ENCODE peak calls at places on chromosomes 5 and 9, in eight cellular contexts. One of them, this sample, is unnamed.

GRCh38 chr5:103674739-103675138 is 112.2 kb upstream of the NUDT12 start:
- DNase-seq in keratinocyte: no peak
- DNase-seq in tibial artery: no peak
- DNase-seq in choroid plexus epithelial cell: peak
- DNase-seq in progenitor cell of endocrine pancreas: no peak
- DNase-seq in mesothelial cell of epicardium: no peak
- DNase-seq in IMR-90: peak
- DNase-seq in CD4-positive, alpha-beta T cell: no peak
- DNase-seq in this sample: no peak

GRCh38 chr5:176906796-176907195 is 7.7 kb upstream of the HK3 start:
- DNase-seq in tibial artery: no peak
- DNase-seq in progenitor cell of endocrine pancreas: no peak
- DNase-seq in keratinocyte: no peak
- DNase-seq in CD4-positive, alpha-beta T cell: no peak
- DNase-seq in IMR-90: no peak
- DNase-seq in mesothelial cell of epicardium: no peak
- DNase-seq in choroid plexus epithelial cell: no peak
- DNase-seq in this sample: no peak

GRCh38 chr5:9932770-9933169 is 302.6 kb upstream of the TAS2R1 start:
- DNase-seq in IMR-90: peak
- DNase-seq in progenitor cell of endocrine pancreas: no peak
- DNase-seq in CD4-positive, alpha-beta T cell: no peak
- DNase-seq in keratinocyte: no peak
- DNase-seq in tibial artery: no peak
- DNase-seq in choroid plexus epithelial cell: peak
- DNase-seq in mesothelial cell of epicardium: no peak
- DNase-seq in this sample: no peak

GRCh38 chr9:994005-994404 is 17.6 kb downstream of the DMRT3 start:
- DNase-seq in keratinocyte: no peak
- DNase-seq in choroid plexus epithelial cell: no peak
- DNase-seq in progenitor cell of endocrine pancreas: no peak
- DNase-seq in tibial artery: no peak
- DNase-seq in mesothelial cell of epicardium: no peak
- DNase-seq in CD4-positive, alpha-beta T cell: no peak
- DNase-seq in IMR-90: no peak
- DNase-seq in this sample: no peak

GRCh38 chr5:137575847-137576246 is 76.7 kb upstream of the SPOCK1 start:
- DNase-seq in choroid plexus epithelial cell: no peak
- DNase-seq in tibial artery: no peak
- DNase-seq in keratinocyte: peak
- DNase-seq in mesothelial cell of epicardium: no peak
- DNase-seq in CD4-positive, alpha-beta T cell: no peak
- DNase-seq in IMR-90: no peak
- DNase-seq in progenitor cell of endocrine pancreas: no peak
- DNase-seq in this sample: no peak

GRCh38 chr5:138663009-138663408 is 87.8 kb upstream of the HSPA9 start:
- DNase-seq in IMR-90: no peak
- DNase-seq in keratinocyte: no peak
- DNase-seq in CD4-positive, alpha-beta T cell: no peak
- DNase-seq in mesothelial cell of epicardium: no peak
- DNase-seq in progenitor cell of endocrine pancreas: no peak
- DNase-seq in tibial artery: no peak
- DNase-seq in choroid plexus epithelial cell: no peak
- DNase-seq in this sample: no peak

GRCh38 chr9:76620586-76620985 is 143.7 kb upstream of the PCA3 start:
- DNase-seq in progenitor cell of endocrine pancreas: no peak
- DNase-seq in CD4-positive, alpha-beta T cell: no peak
- DNase-seq in choroid plexus epithelial cell: peak
- DNase-seq in tibial artery: no peak
- DNase-seq in keratinocyte: no peak
- DNase-seq in mesothelial cell of epicardium: no peak
- DNase-seq in IMR-90: no peak
- DNase-seq in this sample: no peak

GRCh38 chr9:33117306-33117705 is 40.8 kb upstream of the SMU1 start:
- DNase-seq in tibial artery: no peak
- DNase-seq in IMR-90: no peak
- DNase-seq in mesothelial cell of epicardium: no peak
- DNase-seq in CD4-positive, alpha-beta T cell: no peak
- DNase-seq in keratinocyte: no peak
- DNase-seq in progenitor cell of endocrine pancreas: no peak
- DNase-seq in choroid plexus epithelial cell: peak
- DNase-seq in this sample: no peak

GRCh38 chr9:89441655-89441970 is 56.3 kb downstream of the SEMA4D start:
- DNase-seq in IMR-90: no peak
- DNase-seq in tibial artery: no peak
- DNase-seq in progenitor cell of endocrine pancreas: no peak
- DNase-seq in choroid plexus epithelial cell: no peak
- DNase-seq in CD4-positive, alpha-beta T cell: no peak
- DNase-seq in keratinocyte: no peak
- DNase-seq in mesothelial cell of epicardium: no peak
- DNase-seq in this sample: no peak

GRCh38 chr5:37720550-37720952 is 119.3 kb downstream of the GDNF start:
- DNase-seq in IMR-90: no peak
- DNase-seq in choroid plexus epithelial cell: no peak
- DNase-seq in keratinocyte: no peak
- DNase-seq in tibial artery: no peak
- DNase-seq in CD4-positive, alpha-beta T cell: no peak
- DNase-seq in progenitor cell of endocrine pancreas: no peak
- DNase-seq in mesothelial cell of epicardium: no peak
- DNase-seq in this sample: no peak

GRCh38 chr5:54905942-54906537 is 79.4 kb downstream of the ESM1 start:
- DNase-seq in tibial artery: peak
- DNase-seq in keratinocyte: no peak
- DNase-seq in IMR-90: peak
- DNase-seq in mesothelial cell of epicardium: peak
- DNase-seq in choroid plexus epithelial cell: peak
- DNase-seq in CD4-positive, alpha-beta T cell: peak
- DNase-seq in progenitor cell of endocrine pancreas: peak
- DNase-seq in this sample: peak

GRCh38 chr5:178074266-178074952 is 38.9 kb upstream of the N4BP3 start:
- DNase-seq in CD4-positive, alpha-beta T cell: no peak
- DNase-seq in keratinocyte: no peak
- DNase-seq in tibial artery: no peak
- DNase-seq in progenitor cell of endocrine pancreas: no peak
- DNase-seq in choroid plexus epithelial cell: peak
- DNase-seq in IMR-90: no peak
- DNase-seq in mesothelial cell of epicardium: no peak
- DNase-seq in this sample: peak

GRCh38 chr9:112867275-112867991 is 23.2 kb downstream of the SLC46A2 start:
- DNase-seq in tibial artery: peak
- DNase-seq in mesothelial cell of epicardium: no peak
- DNase-seq in IMR-90: peak
- DNase-seq in progenitor cell of endocrine pancreas: no peak
- DNase-seq in choroid plexus epithelial cell: peak
- DNase-seq in keratinocyte: peak
- DNase-seq in CD4-positive, alpha-beta T cell: no peak
- DNase-seq in this sample: no peak

GRCh38 chr5:78983601-78984000 is 1.5 kb downstream of the ARSB start:
- DNase-seq in keratinocyte: no peak
- DNase-seq in mesothelial cell of epicardium: no peak
- DNase-seq in choroid plexus epithelial cell: no peak
- DNase-seq in IMR-90: no peak
- DNase-seq in CD4-positive, alpha-beta T cell: no peak
- DNase-seq in tibial artery: no peak
- DNase-seq in progenitor cell of endocrine pancreas: no peak
- DNase-seq in this sample: no peak

GRCh38 chr5:63959177-63959982 is 2.9 kb downstream of the HTR1A start:
- DNase-seq in tibial artery: no peak
- DNase-seq in CD4-positive, alpha-beta T cell: no peak
- DNase-seq in progenitor cell of endocrine pancreas: peak
- DNase-seq in mesothelial cell of epicardium: peak
- DNase-seq in keratinocyte: no peak
- DNase-seq in choroid plexus epithelial cell: no peak
- DNase-seq in IMR-90: no peak
- DNase-seq in this sample: peak

GRCh38 chr9:37370968-37371563 is 51.4 kb upstream of the GRHPR start:
- DNase-seq in keratinocyte: no peak
- DNase-seq in IMR-90: no peak
- DNase-seq in mesothelial cell of epicardium: no peak
- DNase-seq in progenitor cell of endocrine pancreas: no peak
- DNase-seq in choroid plexus epithelial cell: no peak
- DNase-seq in tibial artery: no peak
- DNase-seq in CD4-positive, alpha-beta T cell: peak
- DNase-seq in this sample: no peak

GRCh38 chr9:16869961-16870605 is 387 bp downstream of the BNC2 start:
- DNase-seq in tibial artery: peak
- DNase-seq in keratinocyte: no peak
- DNase-seq in choroid plexus epithelial cell: peak
- DNase-seq in progenitor cell of endocrine pancreas: peak
- DNase-seq in mesothelial cell of epicardium: peak
- DNase-seq in CD4-positive, alpha-beta T cell: no peak
- DNase-seq in IMR-90: peak
- DNase-seq in this sample: peak

GRCh38 chr9:76330034-76330433 is 64.2 kb downstream of the RFK start:
- DNase-seq in keratinocyte: no peak
- DNase-seq in mesothelial cell of epicardium: no peak
- DNase-seq in IMR-90: no peak
- DNase-seq in CD4-positive, alpha-beta T cell: no peak
- DNase-seq in progenitor cell of endocrine pancreas: no peak
- DNase-seq in tibial artery: no peak
- DNase-seq in choroid plexus epithelial cell: no peak
- DNase-seq in this sample: no peak

GRCh38 chr9:27801511-27801910 is 228.2 kb upstream of the C9orf72 start:
- DNase-seq in choroid plexus epithelial cell: no peak
- DNase-seq in progenitor cell of endocrine pancreas: no peak
- DNase-seq in tibial artery: no peak
- DNase-seq in keratinocyte: no peak
- DNase-seq in mesothelial cell of epicardium: no peak
- DNase-seq in IMR-90: no peak
- DNase-seq in CD4-positive, alpha-beta T cell: no peak
- DNase-seq in this sample: no peak

GRCh38 chr5:179568731-179569130 is 18.4 kb downstream of the RUFY1 start:
- DNase-seq in keratinocyte: no peak
- DNase-seq in choroid plexus epithelial cell: peak
- DNase-seq in IMR-90: peak
- DNase-seq in CD4-positive, alpha-beta T cell: no peak
- DNase-seq in progenitor cell of endocrine pancreas: no peak
- DNase-seq in mesothelial cell of epicardium: no peak
- DNase-seq in tibial artery: no peak
- DNase-seq in this sample: no peak

GRCh38 chr9:85741112-85741874 is 461 bp downstream of the AGTPBP1 start:
- DNase-seq in tibial artery: peak
- DNase-seq in CD4-positive, alpha-beta T cell: peak
- DNase-seq in mesothelial cell of epicardium: peak
- DNase-seq in keratinocyte: no peak
- DNase-seq in progenitor cell of endocrine pancreas: peak
- DNase-seq in choroid plexus epithelial cell: peak
- DNase-seq in IMR-90: peak
- DNase-seq in this sample: peak

GRCh38 chr5:111641533-111642230 is 115.3 kb downstream of the NREP start:
- DNase-seq in tibial artery: no peak
- DNase-seq in keratinocyte: peak
- DNase-seq in IMR-90: peak
- DNase-seq in progenitor cell of endocrine pancreas: no peak
- DNase-seq in choroid plexus epithelial cell: peak
- DNase-seq in CD4-positive, alpha-beta T cell: no peak
- DNase-seq in mesothelial cell of epicardium: no peak
- DNase-seq in this sample: no peak

GRCh38 chr5:6146264-6146663 is 232.1 kb downstream of the MED10 start:
- DNase-seq in tibial artery: no peak
- DNase-seq in progenitor cell of endocrine pancreas: no peak
- DNase-seq in choroid plexus epithelial cell: no peak
- DNase-seq in CD4-positive, alpha-beta T cell: no peak
- DNase-seq in keratinocyte: no peak
- DNase-seq in IMR-90: no peak
- DNase-seq in mesothelial cell of epicardium: no peak
- DNase-seq in this sample: no peak

GRCh38 chr9:34252670-34253459 is 74.0 kb downstream of the UBAP1 start:
- DNase-seq in tibial artery: peak
- DNase-seq in choroid plexus epithelial cell: peak
- DNase-seq in IMR-90: peak
- DNase-seq in progenitor cell of endocrine pancreas: peak
- DNase-seq in mesothelial cell of epicardium: peak
- DNase-seq in CD4-positive, alpha-beta T cell: peak
- DNase-seq in keratinocyte: no peak
- DNase-seq in this sample: peak
- TF ChIP-seq CTCF in tibial artery: peak
- TF ChIP-seq CTCF in choroid plexus epithelial cell: peak
- TF ChIP-seq CTCF in IMR-90: peak
- TF ChIP-seq CTCF in progenitor cell of endocrine pancreas: peak
- TF ChIP-seq CTCF in mesothelial cell of epicardium: peak
- TF ChIP-seq CTCF in CD4-positive, alpha-beta T cell: peak
- TF ChIP-seq CTCF in keratinocyte: peak
- TF ChIP-seq CTCF in this sample: peak

GRCh38 chr9:2014696-2015580 is at the start of gene SMARCA2:
- DNase-seq in tibial artery: peak
- DNase-seq in progenitor cell of endocrine pancreas: peak
- DNase-seq in mesothelial cell of epicardium: peak
- DNase-seq in CD4-positive, alpha-beta T cell: peak
- DNase-seq in IMR-90: peak
- DNase-seq in keratinocyte: peak
- DNase-seq in choroid plexus epithelial cell: peak
- DNase-seq in this sample: peak
- TF ChIP-seq CTCF in tibial artery: no peak
- TF ChIP-seq CTCF in progenitor cell of endocrine pancreas: no peak
- TF ChIP-seq CTCF in mesothelial cell of epicardium: no peak
- TF ChIP-seq CTCF in CD4-positive, alpha-beta T cell: no peak
- TF ChIP-seq CTCF in IMR-90: no peak
- TF ChIP-seq CTCF in keratinocyte: no peak
- TF ChIP-seq CTCF in choroid plexus epithelial cell: no peak
- TF ChIP-seq CTCF in this sample: no peak

GRCh38 chr9:131240047-131240921 is 36.0 kb downstream of the FAM78A start:
- DNase-seq in keratinocyte: no peak
- DNase-seq in tibial artery: no peak
- DNase-seq in progenitor cell of endocrine pancreas: no peak
- DNase-seq in choroid plexus epithelial cell: no peak
- DNase-seq in IMR-90: no peak
- DNase-seq in CD4-positive, alpha-beta T cell: peak
- DNase-seq in mesothelial cell of epicardium: no peak
- DNase-seq in this sample: no peak
- TF ChIP-seq CTCF in keratinocyte: no peak
- TF ChIP-seq CTCF in tibial artery: no peak
- TF ChIP-seq CTCF in progenitor cell of endocrine pancreas: no peak
- TF ChIP-seq CTCF in choroid plexus epithelial cell: no peak
- TF ChIP-seq CTCF in IMR-90: no peak
- TF ChIP-seq CTCF in CD4-positive, alpha-beta T cell: no peak
- TF ChIP-seq CTCF in mesothelial cell of epicardium: no peak
- TF ChIP-seq CTCF in this sample: no peak

GRCh38 chr9:129720865-129721545 is 31.8 kb downstream of the PTGES start:
- DNase-seq in mesothelial cell of epicardium: no peak
- DNase-seq in IMR-90: no peak
- DNase-seq in tibial artery: no peak
- DNase-seq in progenitor cell of endocrine pancreas: no peak
- DNase-seq in keratinocyte: no peak
- DNase-seq in CD4-positive, alpha-beta T cell: no peak
- DNase-seq in choroid plexus epithelial cell: no peak
- DNase-seq in this sample: no peak

GRCh38 chr9:129718647-129719046 is 34.2 kb downstream of the PTGES start:
- DNase-seq in choroid plexus epithelial cell: no peak
- DNase-seq in keratinocyte: no peak
- DNase-seq in tibial artery: no peak
- DNase-seq in IMR-90: no peak
- DNase-seq in mesothelial cell of epicardium: no peak
- DNase-seq in progenitor cell of endocrine pancreas: no peak
- DNase-seq in CD4-positive, alpha-beta T cell: no peak
- DNase-seq in this sample: no peak

GRCh38 chr9:129720181-129720864 is 32.5 kb downstream of the PTGES start:
- DNase-seq in mesothelial cell of epicardium: no peak
- DNase-seq in progenitor cell of endocrine pancreas: peak
- DNase-seq in tibial artery: no peak
- DNase-seq in CD4-positive, alpha-beta T cell: no peak
- DNase-seq in IMR-90: no peak
- DNase-seq in choroid plexus epithelial cell: no peak
- DNase-seq in keratinocyte: no peak
- DNase-seq in this sample: peak

GRCh38 chr9:129717991-129718390 is 34.9 kb downstream of the PTGES start:
- DNase-seq in mesothelial cell of epicardium: no peak
- DNase-seq in tibial artery: no peak
- DNase-seq in choroid plexus epithelial cell: no peak
- DNase-seq in IMR-90: no peak
- DNase-seq in progenitor cell of endocrine pancreas: no peak
- DNase-seq in keratinocyte: no peak
- DNase-seq in CD4-positive, alpha-beta T cell: no peak
- DNase-seq in this sample: no peak

GRCh38 chr9:129719135-129719534 is 33.7 kb downstream of the PTGES start:
- DNase-seq in progenitor cell of endocrine pancreas: no peak
- DNase-seq in mesothelial cell of epicardium: no peak
- DNase-seq in choroid plexus epithelial cell: no peak
- DNase-seq in keratinocyte: no peak
- DNase-seq in tibial artery: no peak
- DNase-seq in IMR-90: no peak
- DNase-seq in CD4-positive, alpha-beta T cell: no peak
- DNase-seq in this sample: no peak
- TF ChIP-seq CTCF in progenitor cell of endocrine pancreas: no peak
- TF ChIP-seq CTCF in mesothelial cell of epicardium: no peak
- TF ChIP-seq CTCF in choroid plexus epithelial cell: peak
- TF ChIP-seq CTCF in keratinocyte: no peak
- TF ChIP-seq CTCF in tibial artery: no peak
- TF ChIP-seq CTCF in IMR-90: no peak
- TF ChIP-seq CTCF in CD4-positive, alpha-beta T cell: no peak
- TF ChIP-seq CTCF in this sample: no peak